ENCODE peak calls at places on chromosomes 13 and 19, in five cellular contexts. W is ascending aorta, H is choroid plexus epithelial cell, C is T-cell, G is NCI-H2081. X is an unnamed sample.

GRCh38 chr19:44611812-44612295 is 1.5 kb upstream of the IGSF23 start:
- DNase-seq in C (no peak), H (no peak), W (no peak), G (peak; percentile 81), X (no peak)

GRCh38 chr13:42593719-42594012 is 19.7 kb downstream of the TNFSF11 start:
- DNase-seq in C (no peak), W (no peak), H (no peak), G (no peak), X (no peak)

GRCh38 chr19:18219911-18220631 is 6.2 kb downstream of the PDE4C start:
- DNase-seq in C (no peak), W (no peak), G (no peak), H (no peak), X (no peak)

GRCh38 chr13:107457686-107458085 is 757.6 kb downstream of the LIG4 start:
- DNase-seq in H (no peak), W (no peak), G (peak; percentile 78), C (no peak), X (no peak)

GRCh38 chr19:10672529-10673150 is 18.5 kb downstream of the ILF3 start:
- DNase-seq in C (no peak), G (no peak), H (peak; percentile 37), W (no peak), X (no peak)

GRCh38 chr13:36352350-36352749 is 6.2 kb upstream of the SPART start:
- DNase-seq in H (peak; percentile 53), C (no peak), W (no peak), G (no peak), X (no peak)

GRCh38 chr13:37049810-37050209 is 9.7 kb downstream of the SUPT20H start:
- DNase-seq in C (no peak), H (no peak), W (no peak), G (no peak), X (no peak)

GRCh38 chr13:32585625-32586021 is 629 bp upstream of the PDS5B start:
- DNase-seq in G (no peak), C (no peak), H (no peak), W (no peak), X (no peak)

GRCh38 chr13:52862358-52863206 is 14.1 kb upstream of the PCDH8 start:
- DNase-seq in C (no peak), H (no peak), G (peak; percentile 25), W (no peak), X (no peak)

GRCh38 chr13:45870232-45870631 is 18.7 kb upstream of the SIAH3 start:
- DNase-seq in C (no peak), W (no peak), G (no peak), H (no peak), X (no peak)

GRCh38 chr13:46274094-46274698 is 62.5 kb downstream of the LRRC63 start:
- DNase-seq in W (no peak), H (no peak), G (no peak), C (no peak), X (no peak)

GRCh38 chr19:12481781-12482504 is 2.7 kb downstream of the ZNF709 start:
- DNase-seq in C (no peak), G (no peak), H (peak; percentile 5), W (no peak), X (no peak)

GRCh38 chr19:2554856-2555255 is 78.9 kb downstream of the GADD45B start:
- DNase-seq in W (no peak), H (peak; percentile 33), G (no peak), C (no peak), X (no peak)

GRCh38 chr19:54955356-54955755 is 8.0 kb upstream of the NLRP7 start:
- DNase-seq in W (no peak), G (no peak), C (no peak), H (peak; percentile 2), X (no peak)

GRCh38 chr19:34678085-34678412 is 571 bp downstream of the ZNF302 start:
- DNase-seq in W (no peak), H (no peak), G (no peak), C (no peak), X (no peak)